ENCODE peak calls at places on chromosomes 1 and 21, in four cellular contexts. Y is HepG2, H is GM12878, V is K562. E is an unnamed sample.

GRCh38 chr1:3939242-3940080 is 39.4 kb upstream of the C1orf174 start:
- DNase-seq in Y (no peak), H (no peak), V (no peak), E (no peak)

GRCh38 chr1:218384576-218384975 is 39.4 kb downstream of the TGFB2 start:
- DNase-seq in Y (no peak), H (no peak), V (no peak), E (no peak)

GRCh38 chr1:231663211-231663792 is 36.7 kb downstream of the DISC1 start:
- DNase-seq in Y (peak; percentile 41), H (no peak), V (no peak), E (no peak)

GRCh38 chr1:115807723-115808122 is 33.2 kb downstream of the NHLH2 start:
- DNase-seq in Y (peak; percentile 64), H (peak; percentile 13), V (peak; percentile 60), E (peak; percentile 70)

GRCh38 chr1:31696246-31696645 is 7.6 kb downstream of the COL16A1 start:
- DNase-seq in Y (no peak), H (no peak), V (no peak), E (no peak)

GRCh38 chr21:32516729-32517649 is 68.3 kb downstream of the TCP10L start:
- DNase-seq in Y (no peak), H (no peak), V (no peak), E (no peak)

GRCh38 chr1:217138173-217138838 is 415.1 kb upstream of the ESRRG start:
- DNase-seq in Y (no peak), H (no peak), V (no peak), E (no peak)

GRCh38 chr1:198909973-198910372 is 271.1 kb downstream of the PTPRC start:
- DNase-seq in Y (no peak), H (no peak), V (no peak), E (no peak)

GRCh38 chr1:198848649-198849048 is 209.8 kb downstream of the PTPRC start:
- DNase-seq in Y (no peak), H (no peak), V (no peak), E (no peak)

GRCh38 chr1:43101061-43101460 is 71.0 kb downstream of the EBNA1BP2 start:
- DNase-seq in Y (no peak), H (no peak), V (no peak), E (no peak)

GRCh38 chr1:50750021-50750619 is 209.9 kb downstream of the FAF1 start:
- DNase-seq in Y (peak; percentile 6), H (no peak), V (peak; percentile 29), E (peak; percentile 34)

GRCh38 chr1:52850951-52851350 is 8.4 kb downstream of the ZYG11A start:
- DNase-seq in Y (no peak), H (no peak), V (no peak), E (no peak)

GRCh38 chr1:180530501-180530900 is 28.1 kb upstream of the ACBD6 start:
- DNase-seq in Y (peak; percentile 39), H (no peak), V (no peak), E (no peak)

GRCh38 chr21:17554619-17555472 is 42.0 kb downstream of the CXADR start:
- DNase-seq in Y (peak; percentile 32), H (no peak), V (no peak), E (peak; percentile 19)

GRCh38 chr21:37460196-37460595 is 93.6 kb downstream of the DYRK1A start:
- DNase-seq in Y (no peak), H (no peak), V (peak; percentile 60), E (peak; percentile 48)

GRCh38 chr1:2416403-2416802 is 4.0 kb upstream of the PEX10 start:
- DNase-seq in Y (no peak), H (no peak), V (no peak), E (no peak)

GRCh38 chr1:89939059-89939570 is 55.8 kb upstream of the ZNF326 start:
- DNase-seq in Y (no peak), H (no peak), V (no peak), E (no peak)

GRCh38 chr21:44930543-44930981 is 9.3 kb upstream of the SLX9 start:
- DNase-seq in Y (no peak), H (no peak), V (no peak), E (no peak)

GRCh38 chr1:205375816-205376545 is 19.3 kb upstream of the KLHDC8A start:
- DNase-seq in Y (peak; percentile 33), H (no peak), V (no peak), E (peak; percentile 69)

GRCh38 chr1:161164901-161165620 is 1.2 kb upstream of the PPOX start:
- DNase-seq in Y (no peak), H (no peak), V (no peak), E (no peak)

GRCh38 chr1:6870571-6870970 is 85.3 kb downstream of the CAMTA1 start:
- DNase-seq in Y (no peak), H (no peak), V (no peak), E (no peak)

GRCh38 chr1:200837931-200838571 is 34.7 kb upstream of the GPR25 start:
- DNase-seq in Y (no peak), H (no peak), V (no peak), E (no peak)

GRCh38 chr1:27413004-27413403 is 20.6 kb downstream of the GPR3 start:
- DNase-seq in Y (no peak), H (no peak), V (no peak), E (no peak)

GRCh38 chr1:44808063-44808937 is at the start of gene BTBD19:
- DNase-seq in Y (peak; percentile 84), H (no peak), V (peak; percentile 74), E (peak; percentile 36)

GRCh38 chr1:172602706-172603105 is 56.2 kb upstream of the FASLG start:
- DNase-seq in Y (no peak), H (no peak), V (no peak), E (no peak)

GRCh38 chr1:77671836-77672235 is 10.6 kb downstream of the ZZZ3 start:
- DNase-seq in Y (no peak), H (no peak), V (no peak), E (no peak)

GRCh38 chr1:10114746-10115145 is 82.0 kb downstream of the UBE4B start:
- DNase-seq in Y (no peak), H (no peak), V (no peak), E (no peak)

GRCh38 chr1:204130989-204131892 is 20.6 kb downstream of the ETNK2 start:
- DNase-seq in Y (no peak), H (no peak), V (no peak), E (no peak)

GRCh38 chr1:168483531-168483930 is 60.3 kb downstream of the XCL2 start:
- DNase-seq in Y (no peak), H (no peak), V (no peak), E (no peak)

GRCh38 chr1:181587870-181588438 is 104.6 kb downstream of the CACNA1E start:
- DNase-seq in Y (no peak), H (no peak), V (peak; percentile 43), E (peak; percentile 43)

GRCh38 chr1:233561708-233562426 is 52.0 kb upstream of the KCNK1 start:
- DNase-seq in Y (no peak), H (no peak), V (no peak), E (no peak)

GRCh38 chr1:185017338-185017737 is 28.0 kb upstream of the RNF2 start:
- DNase-seq in Y (no peak), H (no peak), V (no peak), E (no peak)

GRCh38 chr1:93503163-93503562 is 55.2 kb downstream of the FNBP1L start:
- DNase-seq in Y (no peak), H (no peak), V (no peak), E (no peak)

GRCh38 chr1:67566803-67567202 is 118.2 kb upstream of the GADD45A start:
- DNase-seq in Y (no peak), H (no peak), V (no peak), E (no peak)

GRCh38 chr1:154427173-154428139 is 22.3 kb downstream of the IL6R start:
- DNase-seq in Y (peak; percentile 56), H (no peak), V (no peak), E (no peak)

GRCh38 chr1:96918406-96918805 is 196.8 kb downstream of the PTBP2 start:
- DNase-seq in Y (no peak), H (no peak), V (no peak), E (no peak)

GRCh38 chr21:35340273-35340672 is 291.2 kb upstream of the RUNX1 start:
- DNase-seq in Y (peak; percentile 5), H (no peak), V (no peak), E (no peak)
- TF ChIP-seq FOXK2 in Y (no peak), H (no peak), V (no peak), E (no peak)

GRCh38 chr1:214552174-214552608 is 789 bp upstream of the PTPN14 start:
- DNase-seq in Y (peak; percentile 11), H (no peak), V (no peak), E (peak; percentile 40)

GRCh38 chr1:214563881-214564280 is 12.5 kb upstream of the PTPN14 start:
- DNase-seq in Y (no peak), H (no peak), V (no peak), E (no peak)

GRCh38 chr1:214553142-214553710 is 1.8 kb upstream of the PTPN14 start:
- DNase-seq in Y (no peak), H (no peak), V (no peak), E (no peak)

GRCh38 chr1:214559079-214559478 is 7.7 kb upstream of the PTPN14 start:
- DNase-seq in Y (no peak), H (no peak), V (no peak), E (no peak)

DNA sequence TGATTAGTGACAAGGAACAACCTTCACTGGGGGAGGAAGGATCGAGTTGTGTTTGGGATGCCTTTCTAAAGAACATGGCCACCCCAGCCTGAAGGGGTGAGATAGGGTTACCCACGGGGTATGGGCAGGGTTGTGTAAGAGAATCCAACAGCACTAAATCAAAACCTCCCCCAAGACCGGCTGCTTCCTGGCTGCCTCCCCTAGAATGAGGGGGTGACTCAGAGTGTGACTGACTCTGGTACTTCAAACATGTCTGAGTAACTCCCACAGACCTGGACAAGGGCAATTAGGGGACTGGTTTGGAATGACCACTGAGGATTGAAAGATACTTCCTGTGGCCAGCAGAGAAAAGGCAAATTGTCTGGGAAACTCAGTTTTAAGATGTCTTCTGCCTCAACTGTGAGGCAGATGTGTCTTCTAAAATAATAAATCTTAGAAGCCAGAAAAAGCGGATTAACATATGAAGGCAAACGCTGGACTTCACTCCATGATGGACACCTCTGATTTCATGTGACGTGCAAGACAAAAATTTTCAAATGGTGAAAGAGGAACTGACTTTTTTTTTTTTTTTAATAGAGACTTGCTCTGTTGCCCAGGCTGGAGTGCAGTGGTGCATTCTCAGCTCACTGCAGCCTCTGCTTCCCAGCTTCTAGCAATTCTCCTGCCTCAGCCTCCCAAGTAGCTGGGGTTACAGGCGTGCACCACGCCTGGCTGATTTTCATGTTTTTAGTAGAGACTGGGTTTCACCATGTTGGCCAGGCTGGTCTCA is 6.8 kb upstream of the PTPN14 start:
- DNase-seq in Y (no peak), H (no peak), V (no peak), E (no peak)
- TF ChIP-seq FOXM1 in Y (no peak), H (no peak), V (no peak), E (no peak)

DNA sequence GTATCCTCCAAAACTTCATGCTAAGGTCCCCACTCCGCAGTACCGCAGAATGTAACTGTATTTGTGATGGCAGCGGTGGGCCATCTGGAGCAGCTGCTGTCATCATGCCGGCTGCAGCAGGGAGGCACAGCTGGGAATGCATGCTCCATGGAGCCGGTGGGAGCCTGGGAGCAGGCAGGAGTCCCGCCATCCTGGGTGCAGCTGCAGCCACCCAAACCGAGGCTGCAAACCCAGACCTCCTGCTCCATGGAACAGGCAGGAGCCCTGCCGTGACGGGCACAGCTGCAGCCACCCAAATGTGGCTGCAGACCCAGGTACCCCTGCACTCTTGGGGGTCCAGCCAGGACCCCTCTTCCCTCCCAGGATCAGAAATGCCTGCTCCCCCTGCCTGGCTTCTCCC is 80.3 kb downstream of the SCMH1 start:
- DNase-seq in Y (no peak), H (no peak), V (no peak), E (no peak)
- TF ChIP-seq FOXK2 in Y (no peak), H (no peak), V (no peak), E (no peak)

GRCh38 chr1:228691926-228692325 is 43.4 kb upstream of the RHOU start:
- DNase-seq in Y (peak; percentile 72), H (no peak), V (no peak), E (peak; percentile 47)
- TF ChIP-seq FOXM1 in Y (no peak), H (no peak), V (no peak), E (no peak)

GRCh38 chr1:157418659-157419058 is 133.7 kb downstream of the FCRL5 start:
- DNase-seq in Y (no peak), H (no peak), V (no peak), E (no peak)
- TF ChIP-seq FOXK2 in Y (no peak), H (no peak), V (no peak), E (no peak)